ENCODE peak calls at places on chromosomes 16 and 17, in ten cellular contexts. One of them, this sample, is unnamed.

GRCh38 chr17:42276609-42277341 is 584 bp upstream of the STAT5B start:
- DNase-seq in lower lobe of right lung: peak
- DNase-seq in adrenal gland: peak
- DNase-seq in NB4: peak
- DNase-seq in GM10248: peak
- DNase-seq in fibroblast of lung: peak
- DNase-seq in RWPE2: no peak
- DNase-seq in glutamatergic neuron: peak
- DNase-seq in AG04450: peak
- DNase-seq in spleen: peak
- DNase-seq in this sample: peak

GRCh38 chr16:85396879-85397871 is 215.9 kb upstream of the GSE1 start:
- DNase-seq in RWPE2: peak
- DNase-seq in AG04450: no peak
- DNase-seq in glutamatergic neuron: peak
- DNase-seq in adrenal gland: peak
- DNase-seq in GM10248: peak
- DNase-seq in NB4: peak
- DNase-seq in lower lobe of right lung: peak
- DNase-seq in spleen: peak
- DNase-seq in fibroblast of lung: no peak
- DNase-seq in this sample: peak

GRCh38 chr17:79615446-79615845 is 4.6 kb upstream of the RBFOX3 start:
- DNase-seq in glutamatergic neuron: no peak
- DNase-seq in adrenal gland: no peak
- DNase-seq in NB4: no peak
- DNase-seq in GM10248: no peak
- DNase-seq in RWPE2: peak
- DNase-seq in AG04450: no peak
- DNase-seq in lower lobe of right lung: no peak
- DNase-seq in fibroblast of lung: no peak
- DNase-seq in spleen: peak
- DNase-seq in this sample: no peak

GRCh38 chr17:29982991-29983390 is 41.6 kb downstream of the EFCAB5 start:
- DNase-seq in GM10248: no peak
- DNase-seq in NB4: no peak
- DNase-seq in adrenal gland: no peak
- DNase-seq in AG04450: no peak
- DNase-seq in spleen: no peak
- DNase-seq in fibroblast of lung: no peak
- DNase-seq in glutamatergic neuron: no peak
- DNase-seq in RWPE2: no peak
- DNase-seq in lower lobe of right lung: no peak
- DNase-seq in this sample: no peak

GRCh38 chr17:67243284-67243683 is 1.7 kb downstream of the HELZ start:
- DNase-seq in spleen: no peak
- DNase-seq in fibroblast of lung: no peak
- DNase-seq in NB4: no peak
- DNase-seq in AG04450: no peak
- DNase-seq in RWPE2: no peak
- DNase-seq in glutamatergic neuron: no peak
- DNase-seq in adrenal gland: no peak
- DNase-seq in GM10248: no peak
- DNase-seq in lower lobe of right lung: no peak
- DNase-seq in this sample: no peak

GRCh38 chr16:84616515-84616914 is 1.4 kb downstream of the COTL1 start:
- DNase-seq in GM10248: no peak
- DNase-seq in AG04450: no peak
- DNase-seq in spleen: peak
- DNase-seq in adrenal gland: no peak
- DNase-seq in fibroblast of lung: no peak
- DNase-seq in lower lobe of right lung: no peak
- DNase-seq in NB4: no peak
- DNase-seq in glutamatergic neuron: no peak
- DNase-seq in RWPE2: no peak
- DNase-seq in this sample: no peak

GRCh38 chr16:87560428-87561199 is 41.7 kb upstream of the JPH3 start:
- DNase-seq in spleen: no peak
- DNase-seq in adrenal gland: peak
- DNase-seq in NB4: peak
- DNase-seq in glutamatergic neuron: no peak
- DNase-seq in AG04450: no peak
- DNase-seq in GM10248: no peak
- DNase-seq in lower lobe of right lung: peak
- DNase-seq in fibroblast of lung: no peak
- DNase-seq in RWPE2: no peak
- DNase-seq in this sample: no peak

GRCh38 chr16:70754874-70755600 is 45.9 kb downstream of the VAC14 start:
- DNase-seq in lower lobe of right lung: peak
- DNase-seq in RWPE2: peak
- DNase-seq in glutamatergic neuron: no peak
- DNase-seq in fibroblast of lung: no peak
- DNase-seq in NB4: no peak
- DNase-seq in AG04450: no peak
- DNase-seq in spleen: peak
- DNase-seq in adrenal gland: no peak
- DNase-seq in GM10248: no peak
- DNase-seq in this sample: no peak

GRCh38 chr17:73291260-73291801 is 20.5 kb downstream of the CDC42EP4 start:
- DNase-seq in fibroblast of lung: peak
- DNase-seq in GM10248: peak
- DNase-seq in AG04450: no peak
- DNase-seq in NB4: peak
- DNase-seq in glutamatergic neuron: no peak
- DNase-seq in lower lobe of right lung: peak
- DNase-seq in adrenal gland: peak
- DNase-seq in RWPE2: peak
- DNase-seq in spleen: peak
- DNase-seq in this sample: no peak

GRCh38 chr17:11742891-11743290 is 144.6 kb downstream of the DNAH9 start:
- DNase-seq in GM10248: no peak
- DNase-seq in AG04450: no peak
- DNase-seq in adrenal gland: no peak
- DNase-seq in spleen: no peak
- DNase-seq in fibroblast of lung: no peak
- DNase-seq in NB4: no peak
- DNase-seq in lower lobe of right lung: no peak
- DNase-seq in RWPE2: no peak
- DNase-seq in glutamatergic neuron: no peak
- DNase-seq in this sample: no peak

GRCh38 chr17:15777297-15777696 is 45.2 kb downstream of the TBC1D26 start:
- DNase-seq in spleen: no peak
- DNase-seq in glutamatergic neuron: no peak
- DNase-seq in GM10248: no peak
- DNase-seq in RWPE2: no peak
- DNase-seq in fibroblast of lung: no peak
- DNase-seq in adrenal gland: no peak
- DNase-seq in NB4: no peak
- DNase-seq in lower lobe of right lung: no peak
- DNase-seq in AG04450: no peak
- DNase-seq in this sample: no peak

GRCh38 chr17:5837055-5837491 is 233.1 kb upstream of the WSCD1 start:
- DNase-seq in glutamatergic neuron: no peak
- DNase-seq in NB4: no peak
- DNase-seq in AG04450: peak
- DNase-seq in adrenal gland: peak
- DNase-seq in lower lobe of right lung: no peak
- DNase-seq in fibroblast of lung: peak
- DNase-seq in RWPE2: peak
- DNase-seq in GM10248: no peak
- DNase-seq in spleen: no peak
- DNase-seq in this sample: no peak

GRCh38 chr17:50330151-50330753 is 15.7 kb upstream of the XYLT2 start:
- DNase-seq in lower lobe of right lung: no peak
- DNase-seq in adrenal gland: no peak
- DNase-seq in AG04450: no peak
- DNase-seq in glutamatergic neuron: no peak
- DNase-seq in spleen: no peak
- DNase-seq in NB4: no peak
- DNase-seq in GM10248: no peak
- DNase-seq in RWPE2: no peak
- DNase-seq in fibroblast of lung: no peak
- DNase-seq in this sample: no peak

GRCh38 chr17:50328926-50329325 is 17.0 kb upstream of the XYLT2 start:
- DNase-seq in spleen: no peak
- DNase-seq in glutamatergic neuron: no peak
- DNase-seq in NB4: no peak
- DNase-seq in RWPE2: no peak
- DNase-seq in GM10248: no peak
- DNase-seq in fibroblast of lung: no peak
- DNase-seq in lower lobe of right lung: no peak
- DNase-seq in AG04450: no peak
- DNase-seq in adrenal gland: no peak
- DNase-seq in this sample: no peak

GRCh38 chr17:50329716-50330115 is 16.2 kb upstream of the XYLT2 start:
- DNase-seq in spleen: no peak
- DNase-seq in NB4: no peak
- DNase-seq in glutamatergic neuron: no peak
- DNase-seq in RWPE2: no peak
- DNase-seq in fibroblast of lung: no peak
- DNase-seq in adrenal gland: no peak
- DNase-seq in lower lobe of right lung: no peak
- DNase-seq in AG04450: no peak
- DNase-seq in GM10248: no peak
- DNase-seq in this sample: no peak

GRCh38 chr17:50331085-50331791 is 14.7 kb upstream of the XYLT2 start:
- DNase-seq in glutamatergic neuron: no peak
- DNase-seq in spleen: no peak
- DNase-seq in NB4: no peak
- DNase-seq in GM10248: no peak
- DNase-seq in lower lobe of right lung: no peak
- DNase-seq in AG04450: peak
- DNase-seq in adrenal gland: peak
- DNase-seq in fibroblast of lung: peak
- DNase-seq in RWPE2: no peak
- DNase-seq in this sample: no peak

GRCh38 chr17:50332196-50332595 is 13.7 kb upstream of the XYLT2 start:
- DNase-seq in spleen: no peak
- DNase-seq in NB4: peak
- DNase-seq in lower lobe of right lung: no peak
- DNase-seq in adrenal gland: peak
- DNase-seq in AG04450: no peak
- DNase-seq in fibroblast of lung: no peak
- DNase-seq in GM10248: no peak
- DNase-seq in RWPE2: no peak
- DNase-seq in glutamatergic neuron: no peak
- DNase-seq in this sample: no peak
- TF ChIP-seq CTCF in spleen: no peak
- TF ChIP-seq CTCF in NB4: no peak
- TF ChIP-seq CTCF in lower lobe of right lung: no peak
- TF ChIP-seq CTCF in adrenal gland: no peak
- TF ChIP-seq CTCF in AG04450: no peak
- TF ChIP-seq CTCF in fibroblast of lung: no peak
- TF ChIP-seq CTCF in GM10248: no peak
- TF ChIP-seq CTCF in RWPE2: no peak
- TF ChIP-seq CTCF in glutamatergic neuron: no peak
- TF ChIP-seq CTCF in this sample: no peak

DNA sequence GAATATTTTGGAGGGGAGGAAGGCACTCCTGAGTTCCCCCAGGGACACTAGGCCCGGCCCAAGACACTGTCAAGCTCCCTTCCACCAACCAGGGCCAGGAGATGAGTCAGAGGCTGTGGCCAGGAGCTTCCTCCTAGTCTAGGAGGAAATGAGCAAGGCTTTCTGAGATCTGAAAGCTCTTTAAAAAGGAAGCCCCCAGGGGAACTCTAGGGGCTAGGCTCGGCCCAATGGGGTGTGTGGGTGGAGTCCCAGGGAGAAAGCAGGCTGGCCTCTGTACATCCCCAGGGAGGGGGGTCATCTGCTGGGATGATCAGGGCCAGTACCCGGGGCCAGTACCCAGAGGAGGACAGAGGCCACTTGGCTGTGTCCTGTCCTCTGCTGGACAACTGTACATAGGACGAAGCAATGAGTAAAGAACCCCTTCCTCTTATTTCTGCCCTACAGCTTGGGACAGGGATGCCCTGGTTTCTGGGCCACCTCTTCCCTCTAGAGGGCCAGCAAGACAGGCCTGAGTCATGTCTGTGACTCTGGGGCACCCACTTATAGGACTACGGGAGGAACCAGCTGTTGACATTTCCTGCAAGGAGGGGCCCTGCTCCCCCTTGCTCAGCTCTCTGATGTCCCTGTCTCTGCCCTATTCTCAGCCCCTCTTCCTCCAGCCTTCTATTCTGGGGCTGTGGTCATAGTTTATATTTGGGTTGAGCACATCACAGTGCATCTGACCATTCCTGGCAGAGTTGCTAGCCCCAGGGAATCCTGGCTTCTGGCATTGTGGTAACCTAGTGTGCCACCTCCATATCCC is 2.7 kb downstream of the FHOD1 start:
- DNase-seq in spleen: peak
- DNase-seq in GM10248: peak
- DNase-seq in adrenal gland: peak
- DNase-seq in lower lobe of right lung: peak
- DNase-seq in glutamatergic neuron: no peak
- DNase-seq in RWPE2: peak
- DNase-seq in AG04450: no peak
- DNase-seq in NB4: peak
- DNase-seq in fibroblast of lung: peak
- DNase-seq in this sample: no peak
- TF ChIP-seq CTCF in spleen: no peak
- TF ChIP-seq CTCF in GM10248: no peak
- TF ChIP-seq CTCF in adrenal gland: no peak
- TF ChIP-seq CTCF in lower lobe of right lung: no peak
- TF ChIP-seq CTCF in glutamatergic neuron: no peak
- TF ChIP-seq CTCF in RWPE2: peak
- TF ChIP-seq CTCF in AG04450: no peak
- TF ChIP-seq CTCF in NB4: no peak
- TF ChIP-seq CTCF in fibroblast of lung: no peak
- TF ChIP-seq CTCF in this sample: no peak

GRCh38 chr17:81550830-81551457 is 1.2 kb downstream of the FAAP100 start:
- DNase-seq in GM10248: no peak
- DNase-seq in lower lobe of right lung: no peak
- DNase-seq in RWPE2: peak
- DNase-seq in spleen: no peak
- DNase-seq in AG04450: no peak
- DNase-seq in glutamatergic neuron: no peak
- DNase-seq in adrenal gland: no peak
- DNase-seq in NB4: no peak
- DNase-seq in fibroblast of lung: no peak
- DNase-seq in this sample: peak
- TF ChIP-seq CTCF in GM10248: no peak
- TF ChIP-seq CTCF in lower lobe of right lung: no peak
- TF ChIP-seq CTCF in RWPE2: no peak
- TF ChIP-seq CTCF in spleen: no peak
- TF ChIP-seq CTCF in AG04450: no peak
- TF ChIP-seq CTCF in glutamatergic neuron: no peak
- TF ChIP-seq CTCF in adrenal gland: no peak
- TF ChIP-seq CTCF in NB4: no peak
- TF ChIP-seq CTCF in fibroblast of lung: no peak
- TF ChIP-seq CTCF in this sample: no peak

DNA sequence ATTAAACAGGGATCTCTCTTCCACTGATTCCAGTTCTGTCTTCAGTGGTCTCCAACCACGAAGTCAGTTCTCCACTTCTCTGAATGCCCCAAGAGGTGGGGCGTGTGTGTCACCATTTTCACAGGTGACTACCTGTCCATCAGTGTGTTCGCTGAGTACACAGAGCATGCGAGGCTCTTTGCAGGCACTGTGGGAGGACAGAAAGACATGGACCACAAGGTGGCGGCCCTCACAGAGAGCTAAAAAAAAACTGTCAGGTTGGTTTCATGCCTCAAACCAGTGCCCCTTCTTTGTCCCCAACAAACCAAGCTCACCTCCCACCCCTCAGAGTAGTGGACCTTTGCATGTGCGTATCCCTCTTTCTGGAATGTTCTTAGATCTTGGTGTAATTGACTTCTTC is 13.8 kb downstream of the EMP2 start:
- DNase-seq in GM10248: no peak
- DNase-seq in NB4: peak
- DNase-seq in lower lobe of right lung: no peak
- DNase-seq in fibroblast of lung: no peak
- DNase-seq in spleen: no peak
- DNase-seq in AG04450: no peak
- DNase-seq in adrenal gland: no peak
- DNase-seq in glutamatergic neuron: no peak
- DNase-seq in RWPE2: no peak
- DNase-seq in this sample: no peak
- TF ChIP-seq CTCF in GM10248: no peak
- TF ChIP-seq CTCF in NB4: peak
- TF ChIP-seq CTCF in lower lobe of right lung: no peak
- TF ChIP-seq CTCF in fibroblast of lung: no peak
- TF ChIP-seq CTCF in spleen: no peak
- TF ChIP-seq CTCF in AG04450: no peak
- TF ChIP-seq CTCF in adrenal gland: no peak
- TF ChIP-seq CTCF in glutamatergic neuron: no peak
- TF ChIP-seq CTCF in RWPE2: no peak
- TF ChIP-seq CTCF in this sample: no peak

This sample was measured in pancreas.